ENCODE peak calls at places on chromosomes 1 and 21, in five cellular contexts. I is K562, J is HepG2, M is H1, O is GM12878. P is an unnamed sample.

GRCh38 chr1:156284762-156285161 is 637 bp downstream of the TMEM79 start:
- DNase-seq in O (no peak), J (no peak), I (no peak), M (no peak), P (no peak)

GRCh38 chr21:14259669-14260458 is 43.9 kb downstream of the RBM11 start:
- DNase-seq in J (peak; percentile 39), M (no peak), O (no peak), I (peak; percentile 43), P (peak; percentile 44)

GRCh38 chr1:51792864-51793263 is 85.7 kb downstream of the NRDC start:
- DNase-seq in I (no peak), J (no peak), O (no peak), M (no peak), P (no peak)

GRCh38 chr1:3464649-3465025 is 10.2 kb downstream of the ARHGEF16 start:
- DNase-seq in O (no peak), J (no peak), I (no peak), M (no peak), P (no peak)

GRCh38 chr1:152623203-152623844 is 421 bp upstream of the LCE3A start:
- DNase-seq in J (peak; percentile 9), I (peak; percentile 58), O (no peak), M (no peak), P (peak; percentile 37)

GRCh38 chr1:23114424-23115079 is 54.1 kb downstream of the LUZP1 start:
- DNase-seq in J (no peak), M (no peak), I (peak; percentile 34), O (no peak), P (no peak)

GRCh38 chr1:205435904-205436573 is 14.2 kb upstream of the LEMD1 start:
- DNase-seq in M (no peak), I (no peak), O (no peak), J (no peak), P (no peak)

GRCh38 chr1:47767741-47768100 is 229.5 kb downstream of the TRABD2B start:
- DNase-seq in I (no peak), M (no peak), O (no peak), J (no peak), P (no peak)

GRCh38 chr1:42456754-42457089 is 379 bp downstream of the PPCS start:
- DNase-seq in O (peak; percentile 26), M (no peak), I (peak; percentile 66), J (peak; percentile 56), P (peak; percentile 70)

GRCh38 chr1:24966724-24967346 is 36.8 kb upstream of the RUNX3 start:
- DNase-seq in M (no peak), I (peak; percentile 60), O (peak; percentile 73), J (no peak), P (no peak)

GRCh38 chr1:151714820-151715725 is 1.5 kb downstream of the CELF3 start:
- DNase-seq in I (peak; percentile 76), J (no peak), O (no peak), M (no peak), P (no peak)

GRCh38 chr1:228340686-228341449 is 65.8 kb downstream of the TRIM11 start:
- DNase-seq in J (no peak), M (peak; percentile 23), I (peak; percentile 86), O (no peak), P (peak; percentile 75)

GRCh38 chr1:210407207-210407886 is 78.6 kb downstream of the HHAT start:
- DNase-seq in M (peak; percentile 41), O (no peak), I (peak; percentile 68), J (peak; percentile 15), P (peak; percentile 70)
- TF ChIP-seq EP300 in M (no peak), O (no peak), I (no peak), J (no peak), P (no peak)

DNA sequence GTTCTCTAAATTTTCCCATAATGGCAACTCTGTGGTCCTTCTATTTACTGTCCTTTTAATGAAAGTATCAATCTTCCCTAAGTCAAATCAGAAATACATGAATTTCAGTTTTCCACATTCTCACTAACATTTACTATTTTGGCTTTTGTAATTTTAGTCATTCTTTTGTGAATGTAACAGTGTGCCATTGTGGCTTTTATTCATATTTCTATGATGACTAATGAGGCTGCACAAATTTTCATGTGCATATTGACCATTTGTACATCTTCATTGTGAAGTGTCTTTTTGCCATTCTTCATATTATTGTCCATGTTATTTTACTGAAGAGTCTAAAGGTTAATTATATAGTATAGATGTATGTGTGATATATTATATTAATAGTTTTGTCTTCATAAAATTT is 431.0 kb upstream of the BRINP3 start:
- DNase-seq in O (no peak), M (no peak), J (no peak), I (no peak), P (no peak)
- TF ChIP-seq SIN3A in O (no peak), M (no peak), J (no peak), I (no peak), P (no peak)

GRCh38 chr1:230176871-230177411 is 109.9 kb downstream of the GALNT2 start:
- DNase-seq in O (no peak), I (peak; percentile 81), J (no peak), M (no peak), P (peak; percentile 87)
- TF ChIP-seq JUND in O (no peak), I (no peak), J (no peak), M (no peak), P (no peak)

GRCh38 chr1:98315309-98315708 is 346.2 kb upstream of the SNX7 start:
- DNase-seq in I (no peak), J (no peak), O (no peak), M (no peak), P (no peak)
- TF ChIP-seq EP300 in I (no peak), J (no peak), O (no peak), M (no peak), P (peak; percentile 52)

GRCh38 chr1:204065174-204065985 is 7.5 kb upstream of the SOX13 start:
- DNase-seq in M (peak; percentile 70), O (no peak), J (no peak), I (no peak), P (no peak)
- TF ChIP-seq SIN3A in M (no peak), O (no peak), J (no peak), I (no peak), P (no peak)

DNA sequence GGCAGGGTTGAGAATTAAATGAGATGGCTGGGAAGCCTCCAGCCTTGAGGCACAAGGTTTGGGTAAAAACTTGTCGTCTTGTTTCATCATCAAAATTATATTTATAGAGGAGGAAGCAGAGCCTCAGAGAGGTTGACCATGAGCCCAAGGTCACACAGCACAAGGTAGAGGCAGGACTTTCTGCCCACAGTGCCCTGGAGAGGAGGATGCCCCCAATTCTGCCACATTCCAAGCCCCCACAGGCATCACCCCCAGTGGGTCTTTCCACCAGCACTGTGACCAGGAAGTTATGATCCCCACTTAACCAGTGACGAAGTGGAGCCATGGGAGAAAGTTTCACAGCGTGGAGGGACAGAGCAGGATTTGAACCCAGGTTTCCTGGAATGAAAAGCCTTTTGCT is 400.0 kb downstream of the MATN1 start:
- DNase-seq in I (no peak), O (no peak), J (no peak), M (no peak), P (no peak)
- TF ChIP-seq JUND in I (no peak), O (no peak), J (no peak), M (no peak), P (no peak)

DNA sequence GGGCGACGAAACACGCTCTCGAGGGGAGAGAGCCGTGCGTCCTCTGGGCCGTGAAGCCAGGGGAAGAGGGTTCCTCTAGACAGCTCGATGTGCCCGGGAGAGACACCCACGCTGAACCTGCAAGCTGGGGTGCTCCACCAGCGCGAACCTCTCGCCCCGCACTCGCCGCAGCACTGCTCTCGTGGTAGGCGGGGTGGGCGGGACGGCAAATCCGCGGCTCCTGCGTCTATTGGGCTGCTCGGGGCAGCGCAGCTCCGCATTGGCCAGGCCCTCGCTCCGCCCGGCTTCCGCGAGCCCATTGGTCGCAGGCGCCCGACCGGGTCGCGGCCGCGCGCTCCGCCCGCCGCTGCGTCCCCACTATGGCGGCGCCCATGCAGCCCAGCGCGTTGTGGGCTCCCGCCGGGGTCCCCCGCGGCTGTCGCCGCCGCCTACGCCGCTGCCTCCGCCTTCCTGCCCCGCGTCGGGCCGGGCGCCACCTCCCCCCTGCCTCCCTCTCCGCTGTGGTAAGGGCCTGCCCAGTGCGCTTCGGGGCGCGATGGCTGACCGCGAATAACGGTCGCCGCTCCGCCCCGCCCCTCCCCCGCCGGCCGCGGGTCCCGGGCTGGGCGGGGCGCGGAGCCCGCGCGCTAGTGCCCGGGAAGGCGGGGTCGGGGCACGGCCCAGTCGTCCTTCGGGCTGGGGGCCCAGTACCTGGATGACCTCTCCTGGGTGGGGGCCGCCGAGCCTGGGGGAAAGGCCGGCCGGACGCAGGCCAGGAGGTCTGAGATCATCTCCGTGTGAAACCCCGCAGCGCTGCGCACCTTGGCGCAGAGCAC is at the start of gene ST3GAL3:
- DNase-seq in O (peak; percentile 67), I (peak; percentile 99), J (peak; percentile 82), M (peak; percentile 77), P (peak; percentile 97)
- TF ChIP-seq EP300 in O (no peak), I (peak; percentile 21), J (no peak), M (no peak), P (no peak)

DNA sequence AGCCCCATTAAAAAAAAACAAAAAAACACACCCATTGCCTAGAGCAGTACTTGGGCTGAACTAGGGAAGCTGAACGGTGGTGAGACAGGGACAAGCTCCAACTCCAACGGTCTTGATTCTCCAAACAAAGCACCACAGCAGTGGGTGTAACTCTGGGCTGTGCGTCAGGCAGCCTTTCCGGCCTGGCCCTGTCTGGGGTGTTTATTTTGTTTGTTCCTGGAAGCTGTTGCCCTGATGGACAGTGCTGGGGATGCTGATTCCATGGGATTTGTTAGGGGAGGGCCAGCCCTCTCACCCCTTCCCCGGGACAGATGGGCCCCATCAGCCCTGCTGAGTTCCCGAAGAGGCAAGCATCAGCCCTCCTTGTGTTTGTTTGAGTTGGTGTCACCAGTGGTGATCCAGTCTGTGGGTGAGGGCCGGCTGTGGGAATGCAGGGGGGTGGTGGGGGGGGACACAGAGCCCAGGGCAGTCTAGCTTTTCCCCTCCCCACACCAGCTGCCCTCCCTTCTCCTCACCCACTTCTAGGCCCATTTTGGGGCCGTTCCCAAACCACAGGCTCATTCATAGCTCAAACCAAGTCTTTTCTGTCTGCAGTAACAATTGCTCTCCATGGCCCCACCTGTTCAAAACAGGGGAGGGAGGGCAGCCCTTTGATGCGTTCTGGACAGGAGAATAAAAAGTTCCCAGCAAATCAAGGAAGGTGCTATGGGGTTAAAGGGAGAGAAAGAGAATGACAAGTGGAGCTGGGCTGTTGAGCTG is 4.5 kb downstream of the WNT2B start:
- DNase-seq in O (no peak), J (no peak), I (no peak), M (no peak), P (no peak)
- TF ChIP-seq SIN3A in O (no peak), J (no peak), I (no peak), M (no peak), P (no peak)

GRCh38 chr1:11335417-11336070 is 62.5 kb downstream of the UBIAD1 start:
- DNase-seq in O (peak; percentile 72), M (no peak), J (no peak), I (no peak), P (no peak)
- TF ChIP-seq JUND in O (no peak), M (no peak), J (no peak), I (no peak), P (no peak)

GRCh38 chr1:230823835-230824485 is 44.4 kb downstream of the C1orf198 start:
- DNase-seq in J (no peak), M (no peak), I (no peak), O (no peak), P (no peak)

GRCh38 chr1:230826166-230826875 is 42.0 kb downstream of the C1orf198 start:
- DNase-seq in J (no peak), I (no peak), O (no peak), M (no peak), P (no peak)

GRCh38 chr1:230824571-230825060 is 43.7 kb downstream of the C1orf198 start:
- DNase-seq in I (no peak), J (no peak), M (no peak), O (no peak), P (no peak)

GRCh38 chr1:230825804-230826160 is 42.5 kb downstream of the C1orf198 start:
- DNase-seq in O (no peak), I (no peak), M (no peak), J (no peak), P (no peak)

GRCh38 chr1:230825061-230825803 is 43.1 kb downstream of the C1orf198 start:
- DNase-seq in O (no peak), J (no peak), M (no peak), I (no peak), P (peak; percentile 43)
- TF ChIP-seq EP300 in O (no peak), J (no peak), M (no peak), I (no peak), P (peak; percentile 45)